ENCODE peak calls at places on chromosomes 6 and 20, in six cellular contexts. W is psoas muscle, N is hepatocyte, I is AG10803, Y is choroid plexus epithelial cell, X is thyroid gland. A is an unnamed sample.

GRCh38 chr20:14410869-14411555 is 73.6 kb upstream of the FLRT3 start:
- DNase-seq in N (no peak), I (no peak), Y (no peak), W (no peak), X (no peak), A (no peak)

GRCh38 chr6:25401711-25402110 is 122.5 kb downstream of the CARMIL1 start:
- DNase-seq in Y (no peak), I (no peak), W (no peak), N (no peak), X (no peak), A (no peak)

GRCh38 chr20:34544109-34544793 is 14.3 kb upstream of the MAP1LC3A start:
- DNase-seq in Y (peak), I (no peak), N (no peak), W (no peak), X (peak), A (no peak)

GRCh38 chr6:89298680-89299450 is 16.2 kb downstream of the GABRR2 start:
- DNase-seq in X (no peak), Y (peak), W (no peak), N (peak), I (peak), A (peak)

GRCh38 chr6:36364669-36365479 is 22.6 kb downstream of the ETV7 start:
- DNase-seq in X (no peak), I (no peak), W (no peak), Y (peak), N (peak), A (no peak)

GRCh38 chr6:88870728-88871330 is 92.6 kb downstream of the RNGTT start:
- DNase-seq in W (no peak), X (peak), Y (peak), I (peak), N (peak), A (no peak)

GRCh38 chr6:109434456-109434855 is 6.0 kb downstream of the PPIL6 start:
- DNase-seq in X (no peak), Y (no peak), N (no peak), I (peak), W (no peak), A (no peak)

GRCh38 chr6:36624461-36625160 is 30.4 kb downstream of the SRSF3 start:
- DNase-seq in W (no peak), I (no peak), X (no peak), Y (no peak), N (no peak), A (no peak)

GRCh38 chr6:14540276-14540675 is 422.7 kb downstream of the CD83 start:
- DNase-seq in X (no peak), Y (no peak), N (no peak), W (peak), I (no peak), A (no peak)

GRCh38 chr6:126542052-126542451 is 202.1 kb downstream of the CENPW start:
- DNase-seq in I (no peak), Y (no peak), X (no peak), W (no peak), N (no peak), A (no peak)

GRCh38 chr6:100468013-100468622 is 3.4 kb upstream of the SIM1 start:
- DNase-seq in X (no peak), W (no peak), I (no peak), N (no peak), Y (no peak), A (no peak)

GRCh38 chr6:122730775-122731386 is 48.6 kb upstream of the FABP7 start:
- DNase-seq in W (no peak), I (peak), Y (peak), X (no peak), N (peak), A (no peak)

GRCh38 chr20:25196701-25197120 is 1.2 kb downstream of the ENTPD6 start:
- DNase-seq in I (no peak), Y (no peak), W (no peak), N (no peak), X (no peak), A (no peak)

GRCh38 chr6:22322103-22322882 is 25.5 kb upstream of the PRL start:
- DNase-seq in I (no peak), N (no peak), W (no peak), X (no peak), Y (peak), A (no peak)

GRCh38 chr6:8462694-8463093 is 27.3 kb upstream of the SLC35B3 start:
- DNase-seq in N (no peak), Y (no peak), X (peak), W (no peak), I (no peak), A (no peak)

GRCh38 chr20:48635791-48636267 is 192.0 kb downstream of the PREX1 start:
- DNase-seq in N (peak), Y (peak), X (peak), W (peak), I (no peak), A (peak)

GRCh38 chr20:46584508-46584907 is 34.1 kb upstream of the OCSTAMP start:
- DNase-seq in W (no peak), I (no peak), X (no peak), N (no peak), Y (no peak), A (no peak)

GRCh38 chr6:46985943-46986342 is 56.2 kb downstream of the ADGRF1 start:
- DNase-seq in I (no peak), N (no peak), W (no peak), Y (peak), X (peak), A (no peak)

GRCh38 chr6:107763959-107764358 is 60.2 kb downstream of the SCML4 start:
- DNase-seq in X (no peak), I (peak), W (no peak), N (no peak), Y (peak), A (no peak)

GRCh38 chr20:4956200-4956810 is 45.0 kb downstream of the SLC23A2 start:
- DNase-seq in Y (peak), I (peak), X (no peak), W (no peak), N (peak), A (no peak)

GRCh38 chr6:165732696-165733486 is 69.8 kb upstream of the PDE10A start:
- DNase-seq in X (no peak), W (no peak), Y (no peak), I (no peak), N (no peak), A (no peak)

GRCh38 chr6:158060447-158061360 is 79.0 kb downstream of the SYNJ2 start:
- DNase-seq in Y (peak), X (peak), W (peak), I (peak), N (peak), A (peak)

GRCh38 chr20:48631114-48632016 is 196.4 kb downstream of the PREX1 start:
- DNase-seq in W (no peak), Y (peak), X (no peak), N (no peak), I (peak), A (no peak)

GRCh38 chr20:25297141-25297905 is 49.4 kb downstream of the PYGB start:
- DNase-seq in N (no peak), W (no peak), X (no peak), I (no peak), Y (peak), A (no peak)

GRCh38 chr6:151034825-151035781 is 169.6 kb downstream of the MTHFD1L start:
- DNase-seq in W (no peak), I (no peak), X (no peak), Y (no peak), N (no peak), A (peak)

GRCh38 chr6:36339156-36339555 is 2.5 kb upstream of the BNIP5 start:
- DNase-seq in N (no peak), X (no peak), W (no peak), Y (no peak), I (no peak), A (no peak)

GRCh38 chr20:60020251-60020650 is 62.0 kb downstream of the CDH26 start:
- DNase-seq in W (no peak), Y (no peak), N (no peak), X (no peak), I (no peak), A (no peak)

GRCh38 chr20:39849664-39850063 is 839.4 kb downstream of the MAFB start:
- DNase-seq in N (peak), Y (peak), W (peak), I (peak), X (peak), A (peak)

GRCh38 chr6:108113557-108114519 is 39.3 kb upstream of the OSTM1 start:
- DNase-seq in X (peak), W (peak), Y (peak), N (peak), I (peak), A (no peak)

GRCh38 chr6:52697903-52698302 is 27.0 kb downstream of the TMEM14A start:
- DNase-seq in Y (peak), N (no peak), X (no peak), W (no peak), I (no peak), A (peak)

GRCh38 chr20:4697874-4698221 is 23.9 kb upstream of the PRND start:
- DNase-seq in Y (no peak), N (no peak), I (no peak), W (no peak), X (no peak), A (no peak)

GRCh38 chr6:129393659-129394058 is 316.3 kb downstream of the ARHGAP18 start:
- DNase-seq in I (no peak), Y (no peak), N (no peak), W (no peak), X (no peak), A (no peak)

GRCh38 chr6:43097098-43097489 is 21.0 kb downstream of the PTK7 start:
- DNase-seq in N (no peak), Y (no peak), I (no peak), X (no peak), W (no peak), A (no peak)

GRCh38 chr20:32484221-32485125 is 100.7 kb downstream of the NOL4L start:
- DNase-seq in I (no peak), W (peak), X (peak), N (peak), Y (peak), A (no peak)

GRCh38 chr20:38432292-38432691 is 2.8 kb downstream of the SNHG17 start:
- DNase-seq in W (no peak), I (no peak), X (no peak), Y (no peak), N (no peak), A (no peak)
- H3K4me3 ChIP-seq in W (no peak), I (no peak), X (no peak), Y (no peak), N (no peak), A (no peak)

GRCh38 chr6:139373154-139373927 is 1.1 kb downstream of the CITED2 start:
- DNase-seq in X (peak), W (peak), Y (peak), N (peak), I (peak), A (no peak)

GRCh38 chr6:139371421-139372253 is 2.8 kb downstream of the CITED2 start:
- DNase-seq in W (no peak), X (no peak), I (peak), Y (peak), N (no peak), A (no peak)

GRCh38 chr6:139370707-139371345 is 3.6 kb downstream of the CITED2 start:
- DNase-seq in N (no peak), I (no peak), X (no peak), W (no peak), Y (no peak), A (no peak)

GRCh38 chr6:139373928-139374356 is 506 bp downstream of the CITED2 start:
- DNase-seq in N (no peak), I (no peak), Y (no peak), X (no peak), W (no peak), A (no peak)

GRCh38 chr6:139372326-139373153 is 1.9 kb downstream of the CITED2 start:
- DNase-seq in Y (peak), N (no peak), X (no peak), W (no peak), I (peak), A (no peak)
- TF ChIP-seq CTCF in Y (no peak), N (no peak), X (no peak), W (no peak), I (no peak), A (no peak)

GRCh38 chr6:27096834-27097511 is 150.5 kb upstream of the PRSS16 start:
- DNase-seq in N (peak), X (peak), Y (peak), W (peak), I (peak), A (no peak)
- H3K4me3 ChIP-seq in N (peak), X (no peak), Y (peak), W (peak), I (peak), A (peak)

DNA sequence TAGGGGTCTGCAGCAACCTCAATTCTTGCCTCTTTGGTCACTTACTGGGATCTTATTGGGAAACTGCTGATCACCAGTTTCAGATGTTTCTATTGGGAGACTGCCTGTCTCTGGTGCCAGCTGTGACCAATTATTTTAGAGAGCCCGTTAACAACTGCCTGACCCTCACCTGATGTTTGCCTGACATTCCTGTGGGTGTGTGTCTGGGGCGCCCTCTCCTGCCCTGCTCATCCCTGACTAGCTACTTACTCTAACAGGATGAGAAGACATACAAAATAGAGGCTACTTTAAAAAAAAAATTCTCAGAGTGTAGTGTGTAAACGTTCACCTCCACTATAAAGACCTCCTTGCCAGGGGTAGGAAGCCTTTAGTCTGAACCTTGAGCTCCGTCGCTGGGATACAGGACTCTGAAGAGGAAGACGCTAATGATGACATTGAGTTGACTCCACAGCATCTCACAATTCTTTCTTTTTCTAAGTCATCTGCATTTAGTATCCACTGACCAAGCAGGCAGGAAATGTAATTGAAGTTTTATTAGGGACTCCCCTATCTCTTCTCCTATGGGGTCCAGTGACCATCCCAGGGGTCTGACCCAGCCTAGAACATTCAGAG is 54.6 kb upstream of the DDR1 start:
- DNase-seq in N (no peak), X (no peak), Y (no peak), W (no peak), I (no peak), A (no peak)
- TF ChIP-seq CTCF in N (no peak), X (no peak), Y (no peak), W (no peak), I (no peak), A (no peak)

DNA sequence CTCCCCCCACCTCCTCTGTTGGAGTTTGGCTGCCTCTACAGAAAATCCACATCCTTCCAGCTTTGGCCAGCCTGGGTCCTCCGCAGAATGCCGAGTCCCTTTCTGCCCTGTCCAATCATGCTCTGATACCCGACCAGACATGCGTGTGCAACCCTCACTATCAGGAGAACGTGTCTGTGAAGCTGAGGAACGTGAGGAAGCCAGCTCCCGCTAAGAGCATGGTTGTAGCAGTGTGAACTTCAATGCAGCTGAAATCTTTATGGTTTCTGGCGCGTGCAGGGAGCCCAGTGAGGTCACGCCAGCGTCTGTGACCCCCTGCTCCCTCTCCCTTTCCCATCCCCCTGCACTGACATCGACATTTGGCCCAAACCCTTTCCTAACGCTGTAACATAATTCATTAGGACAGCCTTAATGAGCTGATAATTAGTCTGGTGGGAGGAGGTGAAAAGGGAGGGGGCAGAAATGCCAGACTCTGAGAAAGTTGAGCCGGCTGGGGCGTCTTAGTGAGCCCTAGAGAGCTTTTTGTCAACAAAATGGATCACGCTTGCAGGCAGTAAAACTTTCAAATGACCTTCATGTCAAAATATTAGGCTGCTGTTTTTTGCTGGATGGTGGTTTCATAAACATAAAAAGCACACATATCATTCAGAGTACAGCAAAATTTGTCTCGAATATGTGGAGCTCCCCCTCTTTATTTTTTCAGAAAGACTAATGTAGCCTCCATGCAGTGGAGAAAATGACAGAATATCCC is 423.3 kb downstream of the QKI start:
- DNase-seq in W (peak), Y (peak), I (peak), X (no peak), N (no peak), A (no peak)
- H3K4me3 ChIP-seq in W (peak), Y (no peak), I (no peak), X (no peak), N (no peak), A (peak)

DNA sequence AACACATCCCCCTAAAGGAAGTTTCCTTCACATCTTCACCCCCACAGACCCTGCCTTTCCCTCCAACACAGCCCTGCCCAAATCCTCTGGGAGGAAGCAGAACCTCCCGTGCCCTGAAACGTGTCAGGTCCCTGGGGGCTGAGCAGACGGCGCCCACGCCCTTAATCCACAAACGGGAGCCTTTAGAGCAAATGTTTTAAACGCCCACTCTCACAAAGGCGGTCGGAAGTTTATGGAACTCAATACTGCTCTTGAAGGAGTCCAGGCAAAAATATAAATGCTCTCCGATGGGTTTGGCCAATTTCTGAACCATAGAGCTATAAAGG is 237.1 kb upstream of the AFDN start:
- DNase-seq in Y (no peak), N (no peak), X (no peak), I (no peak), W (no peak), A (no peak)
- TF ChIP-seq CTCF in Y (no peak), N (no peak), X (no peak), I (no peak), W (no peak), A (no peak)

GRCh38 chr6:28673800-28674671 is 148.4 kb downstream of the GPX5 start:
- DNase-seq in W (no peak), X (peak), I (peak), N (peak), Y (peak), A (no peak)
- H3K4me3 ChIP-seq in W (peak), X (no peak), I (peak), N (peak), Y (peak), A (peak)

GRCh38 chr6:44265003-44265842 is at the start of gene NFKBIE:
- DNase-seq in I (peak), N (peak), Y (peak), W (peak), X (peak), A (no peak)
- TF ChIP-seq CTCF in I (peak), N (peak), Y (peak), W (no peak), X (peak), A (peak)

DNA sequence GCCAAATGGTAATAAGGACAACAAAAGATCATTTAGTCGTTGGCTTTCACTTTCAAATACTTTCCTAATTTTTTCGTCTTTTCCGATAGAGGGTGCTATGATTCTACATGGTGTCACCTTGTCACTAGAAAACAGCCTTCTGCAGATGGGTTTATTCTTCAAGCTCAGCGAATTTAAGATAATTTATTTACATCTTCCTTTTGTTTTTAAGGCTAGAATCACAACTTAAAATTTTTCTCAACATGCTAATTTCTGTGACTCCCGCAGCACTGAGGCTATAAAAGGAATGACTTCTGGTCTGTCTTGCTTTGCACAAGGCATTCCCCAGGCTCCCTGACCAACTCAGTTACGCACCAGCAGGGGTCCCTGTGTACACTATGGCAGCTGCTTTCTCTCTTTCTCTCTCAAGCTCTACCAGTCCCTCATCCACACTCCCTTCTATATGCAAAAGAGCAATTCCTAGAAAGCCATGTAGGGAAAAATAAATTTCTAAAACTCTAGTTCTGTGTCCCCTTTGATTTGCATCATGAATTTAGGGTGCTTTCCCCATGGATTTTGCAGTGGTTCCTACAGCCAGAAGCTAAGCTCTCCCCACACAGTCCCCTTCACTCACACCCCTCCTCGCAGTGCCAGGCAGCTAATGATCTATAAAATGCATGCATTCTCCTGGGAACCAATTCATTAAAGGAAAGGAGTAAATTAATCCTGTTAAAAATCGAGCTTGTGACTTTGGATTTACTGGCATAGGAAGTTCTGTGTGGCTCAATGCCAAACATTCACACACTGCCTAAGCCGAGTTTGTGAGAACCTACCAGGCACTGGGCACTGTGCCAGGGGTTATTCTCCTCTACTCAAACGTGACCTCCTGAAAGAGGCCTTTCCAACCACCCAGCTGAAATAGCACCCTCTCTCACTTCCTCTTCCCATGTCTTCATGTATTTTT is 74.5 kb downstream of the DCDC2 start:
- DNase-seq in N (peak), Y (peak), X (peak), I (peak), W (peak), A (peak)
- H3K4me3 ChIP-seq in N (no peak), Y (no peak), X (no peak), I (no peak), W (peak), A (peak)

A was measured in retinal pigment epithelial cell.